ENCODE peak calls at places on chromosomes 16 and 17, in nine cellular contexts. W is naive B cell; K is activated CD8-positive, alpha-beta memory T cell treated with anti-CD3 and anti-CD28 coated beads for 48 hours; I is breast epithelium; Y is neural crest cell; G is occipital lobe; Q is activated CD4-positive, alpha-beta T cell treated with anti-CD3 and anti-CD28 coated beads for 1 hour; J is effector CD4-positive, alpha-beta T cell; U is ovary. F is an unnamed sample.

GRCh38 chr16:70805787-70806186 is 4.8 kb upstream of the VAC14 start:
- DNase-seq in Y (no peak), W (no peak), J (no peak), Q (no peak), I (no peak), K (no peak), G (no peak), U (no peak), F (no peak)

GRCh38 chr16:56102159-56102798 is 89.0 kb upstream of the GNAO1 start:
- DNase-seq in J (no peak), I (no peak), K (no peak), W (no peak), Y (no peak), Q (no peak), U (peak), G (peak), F (peak)

GRCh38 chr16:84220851-84221250 is 19.0 kb downstream of the KCNG4 start:
- DNase-seq in U (no peak), W (no peak), K (no peak), Q (no peak), I (no peak), Y (no peak), G (peak), J (no peak), F (no peak)

GRCh38 chr17:82034371-82035011 is 3.0 kb downstream of the DCXR start:
- DNase-seq in U (no peak), J (no peak), Q (no peak), I (no peak), W (no peak), K (no peak), G (no peak), Y (no peak), F (no peak)

GRCh38 chr17:43871947-43872690 is 25.1 kb downstream of the CD300LG start:
- DNase-seq in I (no peak), Q (no peak), W (no peak), G (no peak), J (no peak), Y (no peak), K (no peak), U (no peak), F (peak)

GRCh38 chr17:47188266-47188665 is 829 bp downstream of the CDC27 start:
- DNase-seq in U (no peak), G (no peak), J (no peak), Q (no peak), W (peak), Y (no peak), I (no peak), K (no peak), F (no peak)

GRCh38 chr16:67841198-67841815 is 813 bp upstream of the THAP11 start:
- DNase-seq in Q (no peak), J (no peak), W (no peak), U (no peak), K (no peak), G (no peak), I (no peak), Y (no peak), F (no peak)

GRCh38 chr17:19799796-19800195 is 51.7 kb upstream of the ALDH3A1 start:
- DNase-seq in I (no peak), U (no peak), K (no peak), G (no peak), Y (no peak), J (no peak), Q (no peak), W (no peak), F (no peak)

GRCh38 chr17:69870091-69870530 is 204.9 kb upstream of the KCNJ16 start:
- DNase-seq in Y (no peak), W (no peak), G (no peak), I (no peak), Q (no peak), J (no peak), U (no peak), K (no peak), F (no peak)

GRCh38 chr17:81483862-81484194 is 28.8 kb downstream of the ACTG1 start:
- DNase-seq in Q (no peak), J (no peak), W (no peak), I (no peak), K (no peak), U (no peak), Y (no peak), G (no peak), F (no peak)

GRCh38 chr16:72848045-72848410 is 199.9 kb downstream of the ZFHX3 start:
- DNase-seq in W (no peak), K (no peak), G (no peak), U (no peak), Q (no peak), Y (no peak), I (no peak), J (no peak), F (no peak)

GRCh38 chr16:70588565-70588964 is 57.8 kb upstream of the IL34 start:
- DNase-seq in K (no peak), J (no peak), Y (no peak), U (no peak), W (no peak), I (no peak), Q (no peak), G (no peak), F (no peak)

GRCh38 chr17:39092672-39093250 is 58.7 kb downstream of the PLXDC1 start:
- DNase-seq in Y (no peak), Q (no peak), W (no peak), U (no peak), K (no peak), G (no peak), I (no peak), J (no peak), F (no peak)

GRCh38 chr17:39699818-39700147 is at the start of gene ERBB2:
- DNase-seq in K (no peak), I (peak), G (no peak), Y (peak), W (no peak), Q (no peak), U (peak), J (no peak), F (peak)

GRCh38 chr16:6133009-6133408 is 1035.4 kb upstream of the EEF2KMT start:
- DNase-seq in U (no peak), I (no peak), Y (no peak), Q (no peak), J (no peak), K (no peak), G (no peak), W (no peak), F (no peak)

GRCh38 chr17:21370430-21370829 is 5.7 kb upstream of the KCNJ12 start:
- DNase-seq in W (no peak), Y (peak), G (no peak), Q (no peak), K (no peak), U (peak), J (no peak), I (no peak), F (peak)

GRCh38 chr16:68752602-68753001 is 15.5 kb downstream of the CDH1 start:
- DNase-seq in Q (no peak), U (no peak), G (no peak), K (no peak), I (no peak), W (no peak), Y (no peak), J (no peak), F (no peak)

GRCh38 chr17:58046230-58047094 is 36.8 kb upstream of the DYNLL2 start:
- DNase-seq in U (no peak), Y (no peak), G (peak), W (no peak), K (no peak), Q (no peak), I (no peak), J (no peak), F (no peak)

GRCh38 chr17:58330997-58331814 is 2.6 kb upstream of the TSPOAP1 start:
- DNase-seq in Y (no peak), G (no peak), I (no peak), W (peak), J (peak), U (peak), K (peak), Q (peak), F (peak)

GRCh38 chr17:4607261-4607731 is 23.0 kb downstream of the SMTNL2 start:
- DNase-seq in W (no peak), J (no peak), U (peak), I (no peak), K (no peak), G (no peak), Q (no peak), Y (no peak), F (peak)

GRCh38 chr17:39553326-39553945 is 54.3 kb downstream of the NEUROD2 start:
- DNase-seq in K (no peak), I (no peak), W (no peak), G (no peak), J (no peak), U (no peak), Q (no peak), Y (no peak), F (no peak)

GRCh38 chr17:43467981-43468541 is 15.7 kb upstream of the DHX8 start:
- DNase-seq in Y (no peak), W (no peak), K (no peak), J (no peak), Q (no peak), G (peak), I (no peak), U (no peak), F (no peak)

GRCh38 chr16:2822158-2822495 is 5.1 kb downstream of the PRSS21 start:
- DNase-seq in J (no peak), Y (no peak), U (peak), K (no peak), Q (no peak), G (no peak), W (no peak), I (peak), F (no peak)

GRCh38 chr16:48537275-48537674 is 72.7 kb downstream of the N4BP1 start:
- DNase-seq in G (no peak), Y (no peak), K (no peak), J (no peak), U (no peak), I (no peak), W (no peak), Q (no peak), F (no peak)

GRCh38 chr16:49455991-49456745 is 82.6 kb downstream of the C16orf78 start:
- DNase-seq in G (no peak), K (no peak), W (no peak), J (no peak), Q (no peak), U (no peak), I (no peak), Y (no peak), F (no peak)

GRCh38 chr17:62164712-62165377 is 99.8 kb upstream of the MED13 start:
- DNase-seq in G (no peak), J (no peak), Y (no peak), Q (no peak), K (no peak), U (no peak), W (no peak), I (no peak), F (no peak)

GRCh38 chr16:84839956-84840355 is 20.2 kb downstream of the CRISPLD2 start:
- DNase-seq in Y (no peak), J (no peak), Q (no peak), U (no peak), W (no peak), K (no peak), G (no peak), I (no peak), F (no peak)

GRCh38 chr17:3963214-3964201 is 729 bp downstream of the ATP2A3 start:
- DNase-seq in Y (no peak), U (no peak), K (no peak), J (peak), I (no peak), G (no peak), W (peak), Q (peak), F (peak)

GRCh38 chr17:64304512-64304911 is 41.5 kb upstream of the TEX2 start:
- DNase-seq in Y (no peak), K (no peak), I (no peak), U (no peak), W (no peak), G (no peak), J (no peak), Q (no peak), F (no peak)

GRCh38 chr17:28466001-28466400 is 7.4 kb upstream of the SLC13A2 start:
- DNase-seq in J (no peak), Y (no peak), G (no peak), U (no peak), I (no peak), Q (no peak), K (no peak), W (no peak), F (peak)

GRCh38 chr17:32275060-32276042 is 9.7 kb downstream of the RHBDL3 start:
- DNase-seq in U (peak), G (peak), Y (no peak), I (no peak), J (no peak), W (no peak), Q (no peak), K (no peak), F (no peak)

GRCh38 chr17:19371259-19372003 is 6.9 kb upstream of the MAPK7 start:
- DNase-seq in Q (no peak), Y (no peak), I (peak), W (no peak), K (no peak), U (no peak), G (no peak), J (no peak), F (no peak)

GRCh38 chr17:13477180-13477611 is 124.5 kb downstream of the HS3ST3A1 start:
- DNase-seq in I (no peak), G (no peak), W (no peak), Q (no peak), U (no peak), Y (no peak), K (no peak), J (no peak), F (no peak)

GRCh38 chr17:9173386-9173983 is 152.2 kb downstream of the NTN1 start:
- DNase-seq in I (no peak), U (no peak), Y (no peak), K (no peak), W (no peak), Q (no peak), J (no peak), G (no peak), F (no peak)